ENCODE peak calls at places on chromosomes 2 and 18, in five cellular contexts. One of them, this sample, is unnamed.
A peak's percentile ranks its signal among the peaks of the same experiment; 100 is the strongest.

GRCh38 chr2:133252770-133253355 is 315.4 kb downstream of the NCKAP5 start:
- DNase-seq in H54: no peak
- DNase-seq in esophagus squamous epithelium: no peak
- DNase-seq in uterus: no peak
- DNase-seq in GM12878: no peak
- DNase-seq in this sample: no peak

GRCh38 chr18:70181015-70181414 is 24.5 kb downstream of the RTTN start:
- DNase-seq in H54: peak; percentile 16
- DNase-seq in esophagus squamous epithelium: no peak
- DNase-seq in uterus: no peak
- DNase-seq in GM12878: no peak
- DNase-seq in this sample: no peak

GRCh38 chr2:136495636-136496035 is 269.7 kb upstream of the THSD7B start:
- DNase-seq in H54: no peak
- DNase-seq in esophagus squamous epithelium: no peak
- DNase-seq in uterus: no peak
- DNase-seq in GM12878: peak; percentile 5
- DNase-seq in this sample: peak; percentile 45

GRCh38 chr2:240149943-240150784 is 9.7 kb upstream of the OTOS start:
- DNase-seq in H54: peak; percentile 73
- DNase-seq in esophagus squamous epithelium: no peak
- DNase-seq in uterus: no peak
- DNase-seq in GM12878: no peak
- DNase-seq in this sample: peak; percentile 42

GRCh38 chr2:31832363-31832762 is 178.4 kb downstream of the MEMO1 start:
- DNase-seq in H54: no peak
- DNase-seq in esophagus squamous epithelium: no peak
- DNase-seq in uterus: no peak
- DNase-seq in GM12878: no peak
- DNase-seq in this sample: no peak

GRCh38 chr2:43402002-43402401 is 175.6 kb upstream of the ZFP36L2 start:
- DNase-seq in H54: no peak
- DNase-seq in esophagus squamous epithelium: no peak
- DNase-seq in uterus: no peak
- DNase-seq in GM12878: peak; percentile 97
- DNase-seq in this sample: no peak

GRCh38 chr18:12656671-12657047 is 1.2 kb downstream of the SPIRE1 start:
- DNase-seq in H54: peak; percentile 15
- DNase-seq in esophagus squamous epithelium: no peak
- DNase-seq in uterus: no peak
- DNase-seq in GM12878: no peak
- DNase-seq in this sample: no peak

GRCh38 chr2:197851451-197851850 is 47.1 kb downstream of the PLCL1 start:
- DNase-seq in H54: no peak
- DNase-seq in esophagus squamous epithelium: no peak
- DNase-seq in uterus: no peak
- DNase-seq in GM12878: no peak
- DNase-seq in this sample: peak; percentile 20

GRCh38 chr2:83191316-83191715 is 1267.8 kb downstream of the SUCLG1 start:
- DNase-seq in H54: no peak
- DNase-seq in esophagus squamous epithelium: no peak
- DNase-seq in uterus: no peak
- DNase-seq in GM12878: no peak
- DNase-seq in this sample: no peak

GRCh38 chr2:33518200-33518599 is 41.8 kb downstream of the RASGRP3 start:
- DNase-seq in H54: no peak
- DNase-seq in esophagus squamous epithelium: no peak
- DNase-seq in uterus: no peak
- DNase-seq in GM12878: no peak
- DNase-seq in this sample: no peak

GRCh38 chr2:84960157-84960506 is 10.8 kb upstream of the KCMF1 start:
- DNase-seq in H54: no peak
- DNase-seq in esophagus squamous epithelium: no peak
- DNase-seq in uterus: no peak
- DNase-seq in GM12878: no peak
- DNase-seq in this sample: no peak
- TF ChIP-seq POLR2A in H54: no peak
- TF ChIP-seq POLR2A in esophagus squamous epithelium: no peak
- TF ChIP-seq POLR2A in uterus: no peak
- TF ChIP-seq POLR2A in GM12878: no peak
- TF ChIP-seq POLR2A in this sample: no peak

GRCh38 chr2:101007415-101008345 is 5.6 kb downstream of the RPL31 start:
- DNase-seq in H54: no peak
- DNase-seq in esophagus squamous epithelium: no peak
- DNase-seq in uterus: no peak
- DNase-seq in GM12878: no peak
- DNase-seq in this sample: peak; percentile 40
- TF ChIP-seq POLR2A in H54: no peak
- TF ChIP-seq POLR2A in esophagus squamous epithelium: no peak
- TF ChIP-seq POLR2A in uterus: no peak
- TF ChIP-seq POLR2A in GM12878: peak; percentile 47
- TF ChIP-seq POLR2A in this sample: no peak

GRCh38 chr18:644395-645004 is 13.0 kb upstream of the TYMS start:
- DNase-seq in H54: no peak
- DNase-seq in esophagus squamous epithelium: no peak
- DNase-seq in uterus: no peak
- DNase-seq in GM12878: peak; percentile 19
- DNase-seq in this sample: peak; percentile 25

DNA sequence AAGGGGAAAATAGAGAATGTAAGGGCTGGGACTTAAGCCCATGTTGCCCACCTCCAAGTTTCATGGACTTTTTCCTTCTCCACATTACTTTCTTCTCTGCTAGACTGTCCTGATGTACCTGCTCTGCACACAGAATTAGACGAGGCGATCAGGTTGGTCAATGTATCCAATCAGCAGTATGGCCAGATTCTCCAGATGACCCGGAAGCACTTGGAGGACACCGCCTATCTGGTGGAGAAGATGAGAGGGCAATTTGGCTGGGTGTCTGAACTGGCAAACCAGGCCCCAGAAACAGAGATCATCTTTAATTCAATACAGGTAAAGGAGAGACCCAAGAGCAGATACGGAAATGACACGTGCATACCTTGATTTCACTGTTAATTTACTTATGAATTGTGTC is 16.2 kb upstream of the TYMS start:
- DNase-seq in H54: no peak
- DNase-seq in esophagus squamous epithelium: no peak
- DNase-seq in uterus: no peak
- DNase-seq in GM12878: no peak
- DNase-seq in this sample: no peak
- TF ChIP-seq POLR2A in H54: no peak
- TF ChIP-seq POLR2A in esophagus squamous epithelium: no peak
- TF ChIP-seq POLR2A in uterus: no peak
- TF ChIP-seq POLR2A in GM12878: no peak
- TF ChIP-seq POLR2A in this sample: no peak

GRCh38 chr2:159150208-159150607 is 136.3 kb downstream of the WDSUB1 start:
- DNase-seq in H54: no peak
- DNase-seq in esophagus squamous epithelium: no peak
- DNase-seq in uterus: no peak
- DNase-seq in GM12878: no peak
- DNase-seq in this sample: no peak

GRCh38 chr2:159153063-159153462 is 133.4 kb downstream of the WDSUB1 start:
- DNase-seq in H54: no peak
- DNase-seq in esophagus squamous epithelium: no peak
- DNase-seq in uterus: no peak
- DNase-seq in GM12878: no peak
- DNase-seq in this sample: no peak

GRCh38 chr2:159153463-159153862 is 133.0 kb downstream of the WDSUB1 start:
- DNase-seq in H54: no peak
- DNase-seq in esophagus squamous epithelium: no peak
- DNase-seq in uterus: no peak
- DNase-seq in GM12878: no peak
- DNase-seq in this sample: no peak

GRCh38 chr2:159151198-159152118 is 135.0 kb downstream of the WDSUB1 start:
- DNase-seq in H54: no peak
- DNase-seq in esophagus squamous epithelium: no peak
- DNase-seq in uterus: no peak
- DNase-seq in GM12878: no peak
- DNase-seq in this sample: no peak

GRCh38 chr2:159152119-159152778 is 134.3 kb downstream of the WDSUB1 start:
- DNase-seq in H54: no peak
- DNase-seq in esophagus squamous epithelium: no peak
- DNase-seq in uterus: no peak
- DNase-seq in GM12878: no peak
- DNase-seq in this sample: no peak
- TF ChIP-seq POLR2A in H54: no peak
- TF ChIP-seq POLR2A in esophagus squamous epithelium: no peak
- TF ChIP-seq POLR2A in uterus: no peak
- TF ChIP-seq POLR2A in GM12878: no peak
- TF ChIP-seq POLR2A in this sample: no peak

GRCh38 chr2:171319164-171319810 is 114.5 kb downstream of the METTL8 start:
- DNase-seq in H54: no peak
- DNase-seq in esophagus squamous epithelium: no peak
- DNase-seq in uterus: no peak
- DNase-seq in GM12878: peak; percentile 98
- DNase-seq in this sample: no peak
- TF ChIP-seq POLR2A in H54: no peak
- TF ChIP-seq POLR2A in esophagus squamous epithelium: no peak
- TF ChIP-seq POLR2A in uterus: no peak
- TF ChIP-seq POLR2A in GM12878: peak; percentile 42
- TF ChIP-seq POLR2A in this sample: no peak

GRCh38 chr2:231670892-231671616 is 37.3 kb upstream of the PTMA start:
- DNase-seq in H54: no peak
- DNase-seq in esophagus squamous epithelium: no peak
- DNase-seq in uterus: no peak
- DNase-seq in GM12878: no peak
- DNase-seq in this sample: peak; percentile 77

GRCh38 chr2:231671617-231672350 is 36.5 kb upstream of the PTMA start:
- DNase-seq in H54: no peak
- DNase-seq in esophagus squamous epithelium: no peak
- DNase-seq in uterus: no peak
- DNase-seq in GM12878: peak; percentile 76
- DNase-seq in this sample: no peak

GRCh38 chr2:231674587-231675334 is 33.6 kb upstream of the PTMA start:
- DNase-seq in H54: no peak
- DNase-seq in esophagus squamous epithelium: no peak
- DNase-seq in uterus: peak; percentile 74
- DNase-seq in GM12878: no peak
- DNase-seq in this sample: peak; percentile 88

GRCh38 chr2:231672617-231673347 is 35.5 kb upstream of the PTMA start:
- DNase-seq in H54: peak; percentile 85
- DNase-seq in esophagus squamous epithelium: no peak
- DNase-seq in uterus: peak; percentile 61
- DNase-seq in GM12878: peak; percentile 71
- DNase-seq in this sample: peak; percentile 65

DNA sequence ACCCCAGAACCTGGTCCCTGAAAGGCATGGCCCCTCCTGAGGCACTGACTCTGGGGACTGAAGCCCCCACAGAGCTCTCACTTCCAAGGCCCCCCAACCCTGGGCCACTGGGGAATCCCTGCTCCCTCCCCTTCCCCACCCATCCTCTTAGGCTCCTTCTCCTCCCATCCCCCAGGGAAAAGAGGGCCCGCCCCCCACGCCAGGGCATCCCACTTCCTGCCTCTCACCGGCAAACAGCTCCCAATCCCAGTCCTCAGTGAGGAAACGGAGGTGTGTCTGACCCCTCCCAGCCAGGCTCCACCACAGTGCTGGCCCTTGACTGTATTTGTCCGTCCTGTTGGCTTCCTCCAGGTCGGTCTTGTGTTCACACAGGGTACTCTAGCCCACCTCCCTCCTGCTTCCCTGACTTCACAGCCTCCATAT is 35.0 kb upstream of the PTMA start:
- DNase-seq in H54: peak; percentile 94
- DNase-seq in esophagus squamous epithelium: no peak
- DNase-seq in uterus: peak; percentile 77
- DNase-seq in GM12878: no peak
- DNase-seq in this sample: peak; percentile 19
- TF ChIP-seq POLR2A in H54: no peak
- TF ChIP-seq POLR2A in esophagus squamous epithelium: no peak
- TF ChIP-seq POLR2A in uterus: peak; percentile 12
- TF ChIP-seq POLR2A in GM12878: no peak
- TF ChIP-seq POLR2A in this sample: no peak

GRCh38 chr2:84925724-84926376 is 20.4 kb downstream of the TMSB10 start:
- DNase-seq in H54: peak; percentile 70
- DNase-seq in esophagus squamous epithelium: peak; percentile 76
- DNase-seq in uterus: peak; percentile 90
- DNase-seq in GM12878: peak; percentile 92
- DNase-seq in this sample: peak; percentile 99
- TF ChIP-seq POLR2A in H54: no peak
- TF ChIP-seq POLR2A in esophagus squamous epithelium: no peak
- TF ChIP-seq POLR2A in uterus: no peak
- TF ChIP-seq POLR2A in GM12878: peak; percentile 70
- TF ChIP-seq POLR2A in this sample: no peak

DNA sequence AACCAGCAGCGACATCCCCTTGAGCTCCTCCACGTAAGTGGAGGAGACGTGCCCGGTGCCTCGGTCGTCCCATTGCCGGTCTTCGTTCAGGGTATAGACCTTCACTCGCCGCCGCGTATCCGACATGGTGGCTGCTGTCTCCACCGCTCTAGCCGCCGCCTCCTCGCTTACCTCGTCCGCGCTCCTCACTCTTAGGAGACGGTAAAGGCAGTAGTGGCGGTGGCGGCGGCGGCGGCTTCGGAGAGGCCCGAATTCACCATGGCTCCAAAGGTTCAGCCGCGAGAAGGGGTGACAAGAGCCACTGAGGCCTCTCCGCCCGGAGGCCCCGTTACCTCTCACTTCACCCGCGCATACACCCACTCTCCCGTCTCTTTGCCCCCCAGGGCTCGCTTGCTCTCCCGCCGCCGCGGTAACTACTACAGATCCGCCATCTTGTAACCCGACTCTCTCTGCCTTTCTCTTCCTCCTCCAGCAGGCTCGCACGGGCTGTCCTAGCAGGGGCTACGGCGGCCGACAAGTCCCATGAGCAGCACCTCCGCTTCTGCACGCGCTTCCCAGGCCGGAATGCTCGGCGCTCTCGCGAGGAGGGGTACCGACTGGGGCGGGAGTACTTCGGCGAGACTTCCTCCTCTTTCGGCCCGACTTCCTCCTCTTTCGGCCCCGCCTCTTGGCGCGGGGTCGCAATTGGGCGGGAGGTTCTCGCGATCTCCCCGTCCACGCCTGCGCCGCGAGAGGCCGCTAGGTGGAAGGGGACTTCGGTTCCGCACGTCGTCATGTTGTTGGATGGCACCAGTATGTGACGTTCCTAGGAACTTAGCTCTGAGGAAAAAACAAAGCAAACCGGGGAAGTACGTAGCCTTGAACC is at the start of gene PPP4R3B:
- DNase-seq in H54: peak; percentile 78
- DNase-seq in esophagus squamous epithelium: peak; percentile 92
- DNase-seq in uterus: peak; percentile 100
- DNase-seq in GM12878: peak; percentile 98
- DNase-seq in this sample: peak; percentile 100
- TF ChIP-seq POLR2A in H54: peak; percentile 82
- TF ChIP-seq POLR2A in esophagus squamous epithelium: peak; percentile 99
- TF ChIP-seq POLR2A in uterus: peak; percentile 94
- TF ChIP-seq POLR2A in GM12878: peak; percentile 98
- TF ChIP-seq POLR2A in this sample: peak; percentile 90